ENCODE peak calls at places on chromosome 3, in seven cellular contexts. P is Peyer's patch; K is HEK293T; E is activated CD8-positive, alpha-beta T cell treated with anti-CD3 and anti-CD28 coated beads, Interleukin-2, amount 10 ng/mL, durations not matched to agents 7 days and 5 days; L is hepatic stellate cell; O is NCI-H524; H is Calu3. U is an unnamed sample.

GRCh38 chr3:31423522-31423921 is 109.2 kb upstream of the STT3B start:
- DNase-seq in E (no peak), O (no peak), P (no peak), H (no peak), K (no peak), L (no peak), U (peak)

GRCh38 chr3:16441306-16441898 is 72.1 kb downstream of the RFTN1 start:
- DNase-seq in E (no peak), O (peak), P (no peak), L (no peak), H (no peak), K (no peak), U (no peak)

GRCh38 chr3:129052675-129053074 is 7.9 kb upstream of the GP9 start:
- DNase-seq in P (no peak), O (no peak), L (no peak), E (no peak), K (no peak), H (no peak), U (no peak)

GRCh38 chr3:177776656-177777055 is 579.4 kb upstream of the TBL1XR1 start:
- DNase-seq in H (peak), P (no peak), E (no peak), O (no peak), L (no peak), K (no peak), U (peak)

GRCh38 chr3:129892857-129893615 is 475 bp downstream of the TMCC1 start:
- DNase-seq in P (no peak), L (peak), H (peak), O (peak), E (peak), K (peak), U (peak)

GRCh38 chr3:160754371-160754854 is 1.6 kb upstream of the PPM1L start:
- DNase-seq in K (peak), P (no peak), H (peak), E (peak), L (peak), O (no peak), U (no peak)

GRCh38 chr3:45628746-45629145 is 34.2 kb downstream of the LIMD1 start:
- DNase-seq in K (no peak), O (no peak), H (no peak), E (no peak), L (peak), P (no peak), U (peak)

GRCh38 chr3:168154101-168154500 is 58.4 kb upstream of the GOLIM4 start:
- DNase-seq in O (no peak), L (no peak), P (no peak), E (no peak), K (no peak), H (no peak), U (no peak)

GRCh38 chr3:141452045-141452444 is 34.8 kb upstream of the RASA2 start:
- DNase-seq in E (peak), P (no peak), K (no peak), O (peak), L (no peak), H (peak), U (no peak)

GRCh38 chr3:149512073-149512782 is 37.7 kb downstream of the TM4SF4 start:
- DNase-seq in H (peak), P (peak), L (peak), O (peak), K (peak), E (peak), U (peak)

GRCh38 chr3:50486219-50486888 is 17.1 kb downstream of the CACNA2D2 start:
- DNase-seq in O (no peak), H (no peak), K (no peak), E (no peak), L (peak), P (no peak), U (no peak)

GRCh38 chr3:71423151-71423906 is 160.2 kb downstream of the FOXP1 start:
- DNase-seq in E (no peak), P (no peak), H (peak), O (peak), L (no peak), K (peak), U (peak)

GRCh38 chr3:195116393-195117185 is 154.4 kb downstream of the XXYLT1 start:
- DNase-seq in P (no peak), E (no peak), L (no peak), K (no peak), H (no peak), O (no peak), U (no peak)

GRCh38 chr3:52061116-52061910 is 4.9 kb upstream of the DUSP7 start:
- DNase-seq in P (no peak), L (no peak), K (no peak), O (no peak), E (no peak), H (no peak), U (peak)

GRCh38 chr3:76400141-76400540 is 614.8 kb upstream of the ZNF717 start:
- DNase-seq in O (no peak), K (no peak), H (no peak), L (no peak), E (no peak), P (no peak), U (no peak)

GRCh38 chr3:9397331-9397910 is at the start of gene SETD5:
- DNase-seq in O (peak), K (peak), P (peak), E (peak), H (peak), L (peak), U (peak)

GRCh38 chr3:12288466-12289129 is at the start of gene PPARG:
- DNase-seq in K (peak), L (peak), O (no peak), P (peak), E (no peak), H (peak), U (no peak)

GRCh38 chr3:81816473-81817260 is 55.2 kb upstream of the GBE1 start:
- DNase-seq in P (no peak), H (no peak), O (no peak), E (no peak), L (no peak), K (no peak), U (no peak)

GRCh38 chr3:23276913-23277658 is 74.0 kb downstream of the UBE2E2 start:
- DNase-seq in L (no peak), K (no peak), H (no peak), E (no peak), O (no peak), P (no peak), U (no peak)

GRCh38 chr3:194281766-194282165 is 69.4 kb downstream of the CPN2 start:
- DNase-seq in K (no peak), O (no peak), L (no peak), E (no peak), P (no peak), H (no peak), U (no peak)

GRCh38 chr3:123521179-123521969 is 63.5 kb downstream of the HACD2 start:
- DNase-seq in E (no peak), H (peak), O (no peak), K (no peak), L (no peak), P (no peak), U (no peak)

GRCh38 chr3:41318520-41318919 is 119.2 kb downstream of the CTNNB1 start:
- DNase-seq in H (peak), P (no peak), O (no peak), L (no peak), K (no peak), E (no peak), U (peak)

GRCh38 chr3:55343486-55344357 is 143.4 kb downstream of the WNT5A start:
- DNase-seq in L (no peak), O (no peak), P (no peak), E (no peak), H (no peak), K (no peak), U (no peak)

GRCh38 chr3:37293646-37294045 is 119.3 kb upstream of the LRRFIP2 start:
- DNase-seq in K (no peak), E (no peak), H (no peak), L (no peak), P (no peak), O (no peak), U (no peak)

GRCh38 chr3:161316006-161316689 is 55.2 kb downstream of the SPTSSB start:
- DNase-seq in H (peak), L (no peak), K (no peak), O (no peak), P (no peak), E (no peak), U (peak)

GRCh38 chr3:168220609-168221008 is 124.9 kb upstream of the GOLIM4 start:
- DNase-seq in E (no peak), H (no peak), O (no peak), K (no peak), L (no peak), P (no peak), U (no peak)

GRCh38 chr3:191136347-191136746 is 62.7 kb upstream of the OSTN start:
- DNase-seq in O (peak), K (peak), L (peak), H (peak), P (no peak), E (no peak), U (no peak)

GRCh38 chr3:63655519-63655918 is 3.0 kb downstream of the SNTN start:
- DNase-seq in P (no peak), L (peak), H (no peak), K (no peak), E (no peak), O (no peak), U (peak)

GRCh38 chr3:32502089-32502943 is at the start of gene CMTM6:
- DNase-seq in H (peak), L (peak), O (peak), P (peak), E (peak), K (peak), U (no peak)

GRCh38 chr3:111572061-111572460 is 23.1 kb downstream of the ZBED2 start:
- DNase-seq in P (no peak), K (no peak), O (no peak), E (no peak), L (no peak), H (no peak), U (no peak)

GRCh38 chr3:191026746-191027145 is 164.3 kb upstream of the GMNC start:
- DNase-seq in K (no peak), E (no peak), O (no peak), P (no peak), H (no peak), L (no peak), U (no peak)

GRCh38 chr3:194189243-194189791 is 53.4 kb downstream of the HES1 start:
- DNase-seq in K (no peak), H (no peak), P (no peak), E (no peak), O (no peak), L (no peak), U (no peak)

GRCh38 chr3:55569033-55569518 is 82.0 kb upstream of the WNT5A start:
- DNase-seq in O (no peak), P (no peak), H (no peak), L (no peak), K (no peak), E (no peak), U (no peak)

GRCh38 chr3:178291971-178292370 is 244.3 kb upstream of the KCNMB2 start:
- DNase-seq in P (no peak), H (no peak), E (no peak), L (no peak), O (no peak), K (no peak), U (no peak)

GRCh38 chr3:170162630-170163029 is 18.9 kb downstream of the PHC3 start:
- DNase-seq in O (no peak), L (no peak), E (no peak), H (no peak), K (no peak), P (no peak), U (no peak)

GRCh38 chr3:126061301-126062032 is 22.5 kb downstream of the SLC41A3 start:
- DNase-seq in P (no peak), K (peak), O (no peak), H (no peak), E (no peak), L (no peak), U (no peak)

GRCh38 chr3:122247825-122248185 is 64.3 kb downstream of the CASR start:
- DNase-seq in O (no peak), E (no peak), K (no peak), P (no peak), L (no peak), H (no peak), U (no peak)